ENCODE peak calls at places on chromosomes 11 and 22, in nine cellular contexts. S is stimulated activated CD8-positive, alpha-beta memory T cell treated with anti-CD3 and anti-CD28 coated beads, Interleukin-7, amount 100 ng/mL, for 24 hours; G is substantia nigra; V is HFFc6; A is NCI-H524 treated with DMSO at 0.1 percent for 48 hours; C is HTR-8/SVneo; F is posterior cingulate gyrus; T is head of caudate nucleus; U is endothelial cell. K is an unnamed sample.

GRCh38 chr11:17382046-17382728 is 6.3 kb downstream of the KCNJ11 start:
- DNase-seq in S (no peak), G (no peak), V (peak), A (no peak), C (no peak), F (no peak), T (no peak), U (no peak), K (no peak)

GRCh38 chr22:27100789-27101188 is 443.4 kb downstream of the MIAT start:
- DNase-seq in S (no peak), G (no peak), V (no peak), A (peak), C (no peak), F (no peak), T (peak), U (peak), K (peak)

GRCh38 chr11:74822187-74822586 is 73.5 kb downstream of the RNF169 start:
- DNase-seq in S (no peak), G (no peak), V (peak), A (no peak), C (no peak), F (no peak), T (no peak), U (no peak), K (no peak)

GRCh38 chr11:128593281-128593680 is 5.9 kb upstream of the ETS1 start:
- DNase-seq in S (no peak), G (no peak), V (peak), A (no peak), C (no peak), F (no peak), T (no peak), U (no peak), K (no peak)

GRCh38 chr11:34063061-34063795 is 11.7 kb downstream of the CAPRIN1 start:
- DNase-seq in S (no peak), G (no peak), V (no peak), A (no peak), C (no peak), F (no peak), T (no peak), U (no peak), K (no peak)

GRCh38 chr11:95082576-95083001 is 7.1 kb upstream of the ENDOD1 start:
- DNase-seq in S (no peak), G (peak), V (no peak), A (no peak), C (no peak), F (peak), T (no peak), U (no peak), K (no peak)

GRCh38 chr11:86726118-86726748 is 53.8 kb upstream of the ME3 start:
- DNase-seq in S (no peak), G (no peak), V (no peak), A (no peak), C (no peak), F (no peak), T (no peak), U (no peak), K (peak)

GRCh38 chr22:43530864-43531201 is 119.0 kb downstream of the MPPED1 start:
- DNase-seq in S (no peak), G (no peak), V (no peak), A (no peak), C (no peak), F (no peak), T (peak), U (no peak), K (no peak)

GRCh38 chr11:65260302-65260701 is 1.5 kb upstream of the POLA2 start:
- DNase-seq in S (no peak), G (no peak), V (no peak), A (no peak), C (no peak), F (no peak), T (no peak), U (no peak), K (no peak)

K was measured in PC-9.